ENCODE peak calls at places on chromosomes 12 and 14, in eight cellular contexts. One of them, this sample, is unnamed.

GRCh38 chr12:58425481-58426392 is 484.4 kb downstream of the ATP23 start:
- DNase-seq in activated T-cell treated with anti-CD3 and anti-CD28 coated beads, Interleukin-2, amount 50 U/mL, for 72 hours: peak; percentile 42
- DNase-seq in GM12892: no peak
- DNase-seq in myocyte: peak; percentile 87
- DNase-seq in caudate nucleus: no peak
- DNase-seq in LoVo: peak; percentile 91
- DNase-seq in WTC11: peak; percentile 46
- DNase-seq in EL: peak; percentile 94
- DNase-seq in this sample: peak; percentile 95

GRCh38 chr14:43665570-43666267 is 841.4 kb downstream of the FSCB start:
- DNase-seq in myocyte: no peak
- DNase-seq in LoVo: no peak
- DNase-seq in activated T-cell treated with anti-CD3 and anti-CD28 coated beads, Interleukin-2, amount 50 U/mL, for 72 hours: no peak
- DNase-seq in caudate nucleus: no peak
- DNase-seq in WTC11: no peak
- DNase-seq in GM12892: no peak
- DNase-seq in EL: no peak
- DNase-seq in this sample: no peak

GRCh38 chr12:55830601-55831406 is 1.4 kb upstream of the DNAJC14 start:
- DNase-seq in WTC11: peak; percentile 69
- DNase-seq in caudate nucleus: peak; percentile 82
- DNase-seq in EL: peak; percentile 62
- DNase-seq in myocyte: peak; percentile 77
- DNase-seq in LoVo: no peak
- DNase-seq in GM12892: peak; percentile 58
- DNase-seq in activated T-cell treated with anti-CD3 and anti-CD28 coated beads, Interleukin-2, amount 50 U/mL, for 72 hours: peak; percentile 55
- DNase-seq in this sample: peak; percentile 76

GRCh38 chr12:124856132-124856841 is 7.4 kb downstream of the SCARB1 start:
- DNase-seq in EL: no peak
- DNase-seq in caudate nucleus: peak; percentile 23
- DNase-seq in myocyte: peak; percentile 50
- DNase-seq in GM12892: no peak
- DNase-seq in LoVo: no peak
- DNase-seq in activated T-cell treated with anti-CD3 and anti-CD28 coated beads, Interleukin-2, amount 50 U/mL, for 72 hours: no peak
- DNase-seq in WTC11: no peak
- DNase-seq in this sample: peak; percentile 25

GRCh38 chr12:2154050-2154449 is 101.3 kb downstream of the CACNA1C start:
- DNase-seq in caudate nucleus: no peak
- DNase-seq in GM12892: no peak
- DNase-seq in EL: peak; percentile 66
- DNase-seq in myocyte: peak; percentile 6
- DNase-seq in activated T-cell treated with anti-CD3 and anti-CD28 coated beads, Interleukin-2, amount 50 U/mL, for 72 hours: no peak
- DNase-seq in WTC11: no peak
- DNase-seq in LoVo: no peak
- DNase-seq in this sample: no peak

GRCh38 chr14:74289801-74290200 is 12.9 kb downstream of the ABCD4 start:
- DNase-seq in caudate nucleus: no peak
- DNase-seq in EL: no peak
- DNase-seq in LoVo: no peak
- DNase-seq in myocyte: no peak
- DNase-seq in activated T-cell treated with anti-CD3 and anti-CD28 coated beads, Interleukin-2, amount 50 U/mL, for 72 hours: no peak
- DNase-seq in WTC11: no peak
- DNase-seq in GM12892: no peak
- DNase-seq in this sample: no peak

GRCh38 chr14:22545842-22546721 is 42.9 kb downstream of the DAD1 start:
- DNase-seq in EL: peak; percentile 79
- DNase-seq in GM12892: no peak
- DNase-seq in activated T-cell treated with anti-CD3 and anti-CD28 coated beads, Interleukin-2, amount 50 U/mL, for 72 hours: no peak
- DNase-seq in myocyte: peak; percentile 68
- DNase-seq in LoVo: no peak
- DNase-seq in caudate nucleus: no peak
- DNase-seq in WTC11: no peak
- DNase-seq in this sample: peak; percentile 93

GRCh38 chr12:28578833-28579252 is 388.6 kb downstream of the CCDC91 start:
- DNase-seq in WTC11: no peak
- DNase-seq in caudate nucleus: no peak
- DNase-seq in activated T-cell treated with anti-CD3 and anti-CD28 coated beads, Interleukin-2, amount 50 U/mL, for 72 hours: no peak
- DNase-seq in myocyte: no peak
- DNase-seq in GM12892: no peak
- DNase-seq in LoVo: no peak
- DNase-seq in EL: peak; percentile 38
- DNase-seq in this sample: no peak

GRCh38 chr12:4440187-4440941 is 5.3 kb downstream of the FGF6 start:
- DNase-seq in caudate nucleus: no peak
- DNase-seq in WTC11: no peak
- DNase-seq in EL: no peak
- DNase-seq in GM12892: no peak
- DNase-seq in LoVo: no peak
- DNase-seq in myocyte: no peak
- DNase-seq in activated T-cell treated with anti-CD3 and anti-CD28 coated beads, Interleukin-2, amount 50 U/mL, for 72 hours: no peak
- DNase-seq in this sample: no peak

This sample was measured in endothelial cell of umbilical vein.